ENCODE peak calls at places on chromosomes 4 and X, in six cellular contexts. One of them, this sample, is unnamed.

GRCh38 chrX:132689741-132690140 is 200.9 kb upstream of the MBNL3 start:
- DNase-seq in HFFc6: no peak
- DNase-seq in stimulated activated CD4-positive, alpha-beta T cell treated with anti-CD3 and anti-CD28 coated beads, Interleukin-4, amount 100 ng/mL, for 48 hours: no peak
- DNase-seq in brain microvascular endothelial cell: no peak
- DNase-seq in PC-3: no peak
- DNase-seq in AG20443: no peak
- DNase-seq in this sample: no peak

GRCh38 chr4:39637572-39638357 is 900 bp downstream of the SMIM14 start:
- DNase-seq in HFFc6: peak
- DNase-seq in stimulated activated CD4-positive, alpha-beta T cell treated with anti-CD3 and anti-CD28 coated beads, Interleukin-4, amount 100 ng/mL, for 48 hours: no peak
- DNase-seq in brain microvascular endothelial cell: peak
- DNase-seq in PC-3: peak
- DNase-seq in AG20443: peak
- DNase-seq in this sample: no peak

GRCh38 chr4:6991771-6992557 is 51.2 kb upstream of the TADA2B start:
- DNase-seq in HFFc6: peak
- DNase-seq in stimulated activated CD4-positive, alpha-beta T cell treated with anti-CD3 and anti-CD28 coated beads, Interleukin-4, amount 100 ng/mL, for 48 hours: no peak
- DNase-seq in brain microvascular endothelial cell: peak
- DNase-seq in PC-3: peak
- DNase-seq in AG20443: peak
- DNase-seq in this sample: no peak

GRCh38 chr4:86443495-86443894 is 83.6 kb upstream of the MAPK10 start:
- DNase-seq in HFFc6: no peak
- DNase-seq in stimulated activated CD4-positive, alpha-beta T cell treated with anti-CD3 and anti-CD28 coated beads, Interleukin-4, amount 100 ng/mL, for 48 hours: no peak
- DNase-seq in brain microvascular endothelial cell: no peak
- DNase-seq in PC-3: no peak
- DNase-seq in AG20443: no peak
- DNase-seq in this sample: no peak

GRCh38 chr4:38132140-38132673 is 172.0 kb downstream of the PTTG2 start:
- DNase-seq in HFFc6: peak
- DNase-seq in stimulated activated CD4-positive, alpha-beta T cell treated with anti-CD3 and anti-CD28 coated beads, Interleukin-4, amount 100 ng/mL, for 48 hours: peak
- DNase-seq in brain microvascular endothelial cell: peak
- DNase-seq in PC-3: no peak
- DNase-seq in AG20443: peak
- DNase-seq in this sample: no peak

GRCh38 chr4:176339936-176340761 is 20.4 kb downstream of the SPCS3 start:
- DNase-seq in HFFc6: no peak
- DNase-seq in stimulated activated CD4-positive, alpha-beta T cell treated with anti-CD3 and anti-CD28 coated beads, Interleukin-4, amount 100 ng/mL, for 48 hours: no peak
- DNase-seq in brain microvascular endothelial cell: no peak
- DNase-seq in PC-3: no peak
- DNase-seq in AG20443: no peak
- DNase-seq in this sample: no peak

GRCh38 chrX:8319359-8319758 is 145.3 kb upstream of the VCX3B start:
- DNase-seq in HFFc6: no peak
- DNase-seq in stimulated activated CD4-positive, alpha-beta T cell treated with anti-CD3 and anti-CD28 coated beads, Interleukin-4, amount 100 ng/mL, for 48 hours: no peak
- DNase-seq in brain microvascular endothelial cell: no peak
- DNase-seq in PC-3: no peak
- DNase-seq in AG20443: no peak
- DNase-seq in this sample: no peak

GRCh38 chrX:75746891-75747639 is 38.0 kb downstream of the MAGEE2 start:
- DNase-seq in HFFc6: peak
- DNase-seq in stimulated activated CD4-positive, alpha-beta T cell treated with anti-CD3 and anti-CD28 coated beads, Interleukin-4, amount 100 ng/mL, for 48 hours: peak
- DNase-seq in brain microvascular endothelial cell: peak
- DNase-seq in PC-3: peak
- DNase-seq in AG20443: peak
- DNase-seq in this sample: no peak

GRCh38 chr4:127849505-127850234 is 31.0 kb upstream of the PLK4 start:
- DNase-seq in HFFc6: no peak
- DNase-seq in stimulated activated CD4-positive, alpha-beta T cell treated with anti-CD3 and anti-CD28 coated beads, Interleukin-4, amount 100 ng/mL, for 48 hours: no peak
- DNase-seq in brain microvascular endothelial cell: no peak
- DNase-seq in PC-3: no peak
- DNase-seq in AG20443: no peak
- DNase-seq in this sample: no peak

GRCh38 chr4:84952004-84952403 is 14.5 kb downstream of the WDFY3 start:
- DNase-seq in HFFc6: peak
- DNase-seq in stimulated activated CD4-positive, alpha-beta T cell treated with anti-CD3 and anti-CD28 coated beads, Interleukin-4, amount 100 ng/mL, for 48 hours: no peak
- DNase-seq in brain microvascular endothelial cell: peak
- DNase-seq in PC-3: peak
- DNase-seq in AG20443: peak
- DNase-seq in this sample: no peak

GRCh38 chrX:120468825-120469525 is at the start of gene LAMP2:
- DNase-seq in HFFc6: peak
- DNase-seq in stimulated activated CD4-positive, alpha-beta T cell treated with anti-CD3 and anti-CD28 coated beads, Interleukin-4, amount 100 ng/mL, for 48 hours: peak
- DNase-seq in brain microvascular endothelial cell: peak
- DNase-seq in PC-3: peak
- DNase-seq in AG20443: peak
- DNase-seq in this sample: peak

GRCh38 chrX:118536687-118537461 is 41.3 kb downstream of the DOCK11 start:
- DNase-seq in HFFc6: no peak
- DNase-seq in stimulated activated CD4-positive, alpha-beta T cell treated with anti-CD3 and anti-CD28 coated beads, Interleukin-4, amount 100 ng/mL, for 48 hours: no peak
- DNase-seq in brain microvascular endothelial cell: peak
- DNase-seq in PC-3: peak
- DNase-seq in AG20443: peak
- DNase-seq in this sample: no peak

GRCh38 chrX:54891573-54891972 is 29.1 kb upstream of the TRO start:
- DNase-seq in HFFc6: peak
- DNase-seq in stimulated activated CD4-positive, alpha-beta T cell treated with anti-CD3 and anti-CD28 coated beads, Interleukin-4, amount 100 ng/mL, for 48 hours: no peak
- DNase-seq in brain microvascular endothelial cell: peak
- DNase-seq in PC-3: peak
- DNase-seq in AG20443: peak
- DNase-seq in this sample: peak

GRCh38 chrX:623599-624323 is 6.8 kb upstream of the SHOX start:
- DNase-seq in HFFc6: peak
- DNase-seq in stimulated activated CD4-positive, alpha-beta T cell treated with anti-CD3 and anti-CD28 coated beads, Interleukin-4, amount 100 ng/mL, for 48 hours: no peak
- DNase-seq in brain microvascular endothelial cell: no peak
- DNase-seq in PC-3: no peak
- DNase-seq in AG20443: no peak
- DNase-seq in this sample: no peak

GRCh38 chr4:182746876-182747275 is 170.3 kb downstream of the DCTD start:
- DNase-seq in HFFc6: no peak
- DNase-seq in stimulated activated CD4-positive, alpha-beta T cell treated with anti-CD3 and anti-CD28 coated beads, Interleukin-4, amount 100 ng/mL, for 48 hours: no peak
- DNase-seq in brain microvascular endothelial cell: no peak
- DNase-seq in PC-3: peak
- DNase-seq in AG20443: no peak
- DNase-seq in this sample: no peak

GRCh38 chr4:99822734-99823133 is 6.1 kb downstream of the DAPP1 start:
- DNase-seq in HFFc6: no peak
- DNase-seq in stimulated activated CD4-positive, alpha-beta T cell treated with anti-CD3 and anti-CD28 coated beads, Interleukin-4, amount 100 ng/mL, for 48 hours: no peak
- DNase-seq in brain microvascular endothelial cell: no peak
- DNase-seq in PC-3: no peak
- DNase-seq in AG20443: no peak
- DNase-seq in this sample: no peak

GRCh38 chr4:155371432-155372043 is 5.2 kb downstream of the MAP9 start:
- DNase-seq in HFFc6: no peak
- DNase-seq in stimulated activated CD4-positive, alpha-beta T cell treated with anti-CD3 and anti-CD28 coated beads, Interleukin-4, amount 100 ng/mL, for 48 hours: no peak
- DNase-seq in brain microvascular endothelial cell: no peak
- DNase-seq in PC-3: peak
- DNase-seq in AG20443: no peak
- DNase-seq in this sample: no peak

GRCh38 chrX:129831486-129831885 is 12.2 kb downstream of the ZDHHC9 start:
- DNase-seq in HFFc6: no peak
- DNase-seq in stimulated activated CD4-positive, alpha-beta T cell treated with anti-CD3 and anti-CD28 coated beads, Interleukin-4, amount 100 ng/mL, for 48 hours: no peak
- DNase-seq in brain microvascular endothelial cell: no peak
- DNase-seq in PC-3: no peak
- DNase-seq in AG20443: peak
- DNase-seq in this sample: no peak

GRCh38 chr4:9898596-9899345 is 117.3 kb downstream of the DRD5 start:
- DNase-seq in HFFc6: no peak
- DNase-seq in stimulated activated CD4-positive, alpha-beta T cell treated with anti-CD3 and anti-CD28 coated beads, Interleukin-4, amount 100 ng/mL, for 48 hours: no peak
- DNase-seq in brain microvascular endothelial cell: peak
- DNase-seq in PC-3: peak
- DNase-seq in AG20443: no peak
- DNase-seq in this sample: peak

GRCh38 chr4:127479031-127479622 is 153.6 kb upstream of the INTU start:
- DNase-seq in HFFc6: peak
- DNase-seq in stimulated activated CD4-positive, alpha-beta T cell treated with anti-CD3 and anti-CD28 coated beads, Interleukin-4, amount 100 ng/mL, for 48 hours: no peak
- DNase-seq in brain microvascular endothelial cell: peak
- DNase-seq in PC-3: peak
- DNase-seq in AG20443: peak
- DNase-seq in this sample: no peak

GRCh38 chrX:28979876-28980275 is 392.6 kb downstream of the IL1RAPL1 start:
- DNase-seq in HFFc6: no peak
- DNase-seq in stimulated activated CD4-positive, alpha-beta T cell treated with anti-CD3 and anti-CD28 coated beads, Interleukin-4, amount 100 ng/mL, for 48 hours: no peak
- DNase-seq in brain microvascular endothelial cell: no peak
- DNase-seq in PC-3: no peak
- DNase-seq in AG20443: no peak
- DNase-seq in this sample: no peak

GRCh38 chr4:126513596-126513995 is 1119.2 kb upstream of the INTU start:
- DNase-seq in HFFc6: no peak
- DNase-seq in stimulated activated CD4-positive, alpha-beta T cell treated with anti-CD3 and anti-CD28 coated beads, Interleukin-4, amount 100 ng/mL, for 48 hours: no peak
- DNase-seq in brain microvascular endothelial cell: no peak
- DNase-seq in PC-3: no peak
- DNase-seq in AG20443: no peak
- DNase-seq in this sample: no peak

GRCh38 chr4:175674219-175674618 is 137.8 kb downstream of the GPM6A start:
- DNase-seq in HFFc6: no peak
- DNase-seq in stimulated activated CD4-positive, alpha-beta T cell treated with anti-CD3 and anti-CD28 coated beads, Interleukin-4, amount 100 ng/mL, for 48 hours: no peak
- DNase-seq in brain microvascular endothelial cell: no peak
- DNase-seq in PC-3: no peak
- DNase-seq in AG20443: no peak
- DNase-seq in this sample: no peak

GRCh38 chr4:160745126-160745525 is 1418.7 kb downstream of the FSTL5 start:
- DNase-seq in HFFc6: no peak
- DNase-seq in stimulated activated CD4-positive, alpha-beta T cell treated with anti-CD3 and anti-CD28 coated beads, Interleukin-4, amount 100 ng/mL, for 48 hours: no peak
- DNase-seq in brain microvascular endothelial cell: no peak
- DNase-seq in PC-3: no peak
- DNase-seq in AG20443: no peak
- DNase-seq in this sample: no peak

GRCh38 chrX:154541896-154542722 is 4.5 kb downstream of the G6PD start:
- DNase-seq in HFFc6: peak
- DNase-seq in stimulated activated CD4-positive, alpha-beta T cell treated with anti-CD3 and anti-CD28 coated beads, Interleukin-4, amount 100 ng/mL, for 48 hours: peak
- DNase-seq in brain microvascular endothelial cell: peak
- DNase-seq in PC-3: peak
- DNase-seq in AG20443: peak
- DNase-seq in this sample: no peak

This sample was measured in iPS DF 6.9.